ENCODE peak calls at places on chromosomes 12 and 14, in six cellular contexts. One of them, this sample, is unnamed.

GRCh38 chr12:125944446-125944845 is 879.2 kb downstream of the AACS start:
- DNase-seq in mesenchymal stem cell: no peak
- DNase-seq in trophoblast cell: no peak
- DNase-seq in neuronal stem cell: no peak
- DNase-seq in H1: no peak
- DNase-seq in mesendoderm: no peak
- DNase-seq in this sample: no peak

GRCh38 chr14:94129758-94130414 is 482 bp upstream of the IFI27L2 start:
- DNase-seq in neuronal stem cell: peak; percentile 42
- DNase-seq in mesendoderm: peak; percentile 61
- DNase-seq in mesenchymal stem cell: peak; percentile 62
- DNase-seq in trophoblast cell: no peak
- DNase-seq in H1: peak; percentile 48
- DNase-seq in this sample: peak; percentile 34

GRCh38 chr12:52355181-52355580 is 12.1 kb downstream of the KRT85 start:
- DNase-seq in trophoblast cell: peak; percentile 61
- DNase-seq in neuronal stem cell: no peak
- DNase-seq in mesendoderm: no peak
- DNase-seq in mesenchymal stem cell: no peak
- DNase-seq in H1: no peak
- DNase-seq in this sample: no peak

GRCh38 chr12:105481906-105482305 is 151.4 kb downstream of the C12orf75 start:
- DNase-seq in neuronal stem cell: no peak
- DNase-seq in trophoblast cell: no peak
- DNase-seq in mesenchymal stem cell: no peak
- DNase-seq in mesendoderm: no peak
- DNase-seq in H1: no peak
- DNase-seq in this sample: no peak

GRCh38 chr12:5650804-5651461 is 219.0 kb downstream of the NTF3 start:
- DNase-seq in neuronal stem cell: no peak
- DNase-seq in H1: no peak
- DNase-seq in mesenchymal stem cell: no peak
- DNase-seq in trophoblast cell: no peak
- DNase-seq in mesendoderm: no peak
- DNase-seq in this sample: no peak

GRCh38 chr14:29712586-29712985 is 215.1 kb downstream of the PRKD1 start:
- DNase-seq in trophoblast cell: no peak
- DNase-seq in H1: no peak
- DNase-seq in mesenchymal stem cell: no peak
- DNase-seq in mesendoderm: no peak
- DNase-seq in neuronal stem cell: no peak
- DNase-seq in this sample: no peak

GRCh38 chr14:90660865-90661570 is 155.2 kb downstream of the TTC7B start:
- DNase-seq in mesendoderm: no peak
- DNase-seq in neuronal stem cell: no peak
- DNase-seq in trophoblast cell: no peak
- DNase-seq in H1: peak; percentile 56
- DNase-seq in mesenchymal stem cell: no peak
- DNase-seq in this sample: no peak

GRCh38 chr12:82359115-82359478 is 768 bp downstream of the METTL25 start:
- DNase-seq in mesenchymal stem cell: no peak
- DNase-seq in neuronal stem cell: no peak
- DNase-seq in H1: no peak
- DNase-seq in trophoblast cell: no peak
- DNase-seq in mesendoderm: peak; percentile 40
- DNase-seq in this sample: no peak

GRCh38 chr12:18552829-18553228 is 185.0 kb downstream of the PLCZ1 start:
- DNase-seq in trophoblast cell: no peak
- DNase-seq in neuronal stem cell: no peak
- DNase-seq in mesendoderm: no peak
- DNase-seq in mesenchymal stem cell: no peak
- DNase-seq in H1: no peak
- DNase-seq in this sample: no peak

GRCh38 chr12:70543444-70543843 is 93.8 kb downstream of the PTPRB start:
- DNase-seq in H1: no peak
- DNase-seq in mesenchymal stem cell: peak; percentile 95
- DNase-seq in mesendoderm: peak; percentile 46
- DNase-seq in trophoblast cell: no peak
- DNase-seq in neuronal stem cell: no peak
- DNase-seq in this sample: peak; percentile 94

GRCh38 chr14:103161054-103161397 is 37.8 kb downstream of the TNFAIP2 start:
- DNase-seq in mesendoderm: peak; percentile 40
- DNase-seq in mesenchymal stem cell: no peak
- DNase-seq in trophoblast cell: peak; percentile 96
- DNase-seq in neuronal stem cell: no peak
- DNase-seq in H1: no peak
- DNase-seq in this sample: no peak

DNA sequence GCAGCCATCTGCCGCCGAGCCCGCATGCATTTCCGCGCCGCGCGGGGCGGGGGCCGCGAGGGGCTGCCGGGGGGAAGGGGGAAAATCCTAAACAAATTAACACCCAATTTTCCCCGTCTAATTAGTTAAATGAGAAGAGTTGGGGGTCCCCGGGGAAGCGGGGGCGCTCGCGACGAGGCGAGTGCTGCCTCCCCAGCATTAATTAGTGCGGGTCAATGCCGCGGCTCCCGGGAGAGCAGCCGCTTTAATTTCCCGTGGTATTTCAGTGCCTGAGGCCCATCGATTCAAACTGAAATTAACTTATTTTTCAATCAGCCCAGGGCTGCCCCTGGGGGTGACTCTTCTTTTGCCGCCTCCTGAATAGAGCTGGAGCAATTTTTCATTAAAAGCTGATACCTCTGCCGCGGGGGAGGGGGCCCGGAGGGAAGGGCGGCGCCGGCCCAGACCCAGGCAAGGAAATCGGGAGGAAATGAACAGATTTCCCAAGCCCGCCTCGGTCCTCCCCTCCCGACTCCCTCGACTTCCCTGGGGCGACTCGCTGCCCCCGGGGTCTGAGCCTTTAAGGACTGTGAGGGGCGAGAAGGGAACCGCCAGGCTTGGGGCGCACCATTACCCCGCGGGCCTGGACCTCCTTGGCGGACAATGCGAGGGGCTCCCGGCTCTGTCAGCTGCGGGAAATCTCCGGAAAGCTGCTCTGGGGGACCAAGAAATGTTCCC is 18.9 kb downstream of the VSX2 start:
- DNase-seq in trophoblast cell: no peak
- DNase-seq in H1: no peak
- DNase-seq in mesenchymal stem cell: no peak
- DNase-seq in neuronal stem cell: no peak
- DNase-seq in mesendoderm: no peak
- DNase-seq in this sample: no peak
- H3K4me3 ChIP-seq in trophoblast cell: peak overlapping the region; percentile 58
- H3K4me3 ChIP-seq in H1: peak overlapping the region; percentile 35
- H3K4me3 ChIP-seq in mesenchymal stem cell: peak overlapping the region; percentile 57
- H3K4me3 ChIP-seq in neuronal stem cell: peak overlapping the region; percentile 48
- H3K4me3 ChIP-seq in mesendoderm: peak overlapping the region; percentile 23
- H3K4me3 ChIP-seq in this sample: peak overlapping the region; percentile 50

GRCh38 chr12:49706351-49707126 is 666 bp downstream of the FMNL3 start:
- DNase-seq in trophoblast cell: no peak
- DNase-seq in mesenchymal stem cell: peak; percentile 66
- DNase-seq in H1: peak; percentile 70
- DNase-seq in mesendoderm: peak; percentile 72
- DNase-seq in neuronal stem cell: no peak
- DNase-seq in this sample: peak; percentile 47
- H3K18ac ChIP-seq in trophoblast cell: peak overlapping the region; percentile 48
- H3K18ac ChIP-seq in mesenchymal stem cell: peak overlapping the region; percentile 90
- H3K18ac ChIP-seq in H1: no peak overlapping the region
- H3K18ac ChIP-seq in mesendoderm: peak overlapping the region; percentile 93
- H3K18ac ChIP-seq in neuronal stem cell: peak overlapping the region; percentile 92
- H3K18ac ChIP-seq in this sample: peak overlapping the region; percentile 39

DNA sequence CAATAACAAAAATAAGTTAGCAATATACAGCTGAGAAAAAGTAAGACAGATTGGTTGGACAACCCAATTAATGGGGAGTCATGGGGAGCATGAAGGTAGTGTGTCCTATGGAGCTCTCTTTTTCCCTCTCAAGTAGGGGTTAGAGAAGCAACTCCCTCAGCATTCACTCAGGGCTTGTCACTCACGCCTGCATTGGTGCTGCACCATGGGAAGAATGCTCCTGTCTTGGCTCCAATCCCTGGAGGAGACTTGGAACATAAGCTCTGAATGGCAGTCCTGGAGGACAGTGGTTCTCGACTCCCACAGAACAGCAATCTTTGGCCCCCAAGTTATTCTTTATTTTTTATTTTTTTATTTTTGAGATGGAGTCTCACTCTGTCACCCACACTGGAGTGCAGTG is 113.8 kb downstream of the DAAM1 start:
- DNase-seq in H1: no peak
- DNase-seq in mesenchymal stem cell: no peak
- DNase-seq in mesendoderm: no peak
- DNase-seq in trophoblast cell: no peak
- DNase-seq in neuronal stem cell: no peak
- DNase-seq in this sample: no peak
- H3K27ac ChIP-seq in H1: no peak overlapping the region
- H3K27ac ChIP-seq in mesenchymal stem cell: no peak overlapping the region
- H3K27ac ChIP-seq in mesendoderm: no peak overlapping the region
- H3K27ac ChIP-seq in trophoblast cell: no peak overlapping the region
- H3K27ac ChIP-seq in neuronal stem cell: no peak overlapping the region
- H3K27ac ChIP-seq in this sample: no peak overlapping the region

GRCh38 chr14:71554323-71554722 is 377.9 kb upstream of the RGS6 start:
- DNase-seq in mesenchymal stem cell: no peak
- DNase-seq in neuronal stem cell: no peak
- DNase-seq in trophoblast cell: no peak
- DNase-seq in mesendoderm: peak; percentile 34
- DNase-seq in H1: no peak
- DNase-seq in this sample: no peak

GRCh38 chr14:71556730-71557129 is 375.5 kb upstream of the RGS6 start:
- DNase-seq in mesendoderm: no peak
- DNase-seq in H1: no peak
- DNase-seq in mesenchymal stem cell: no peak
- DNase-seq in trophoblast cell: no peak
- DNase-seq in neuronal stem cell: no peak
- DNase-seq in this sample: no peak

GRCh38 chr14:71553779-71554178 is 378.4 kb upstream of the RGS6 start:
- DNase-seq in H1: no peak
- DNase-seq in trophoblast cell: no peak
- DNase-seq in mesendoderm: no peak
- DNase-seq in neuronal stem cell: no peak
- DNase-seq in mesenchymal stem cell: no peak
- DNase-seq in this sample: no peak

GRCh38 chr14:71554959-71555612 is 377.1 kb upstream of the RGS6 start:
- DNase-seq in mesendoderm: no peak
- DNase-seq in H1: no peak
- DNase-seq in mesenchymal stem cell: peak; percentile 11
- DNase-seq in trophoblast cell: no peak
- DNase-seq in neuronal stem cell: no peak
- DNase-seq in this sample: no peak

DNA sequence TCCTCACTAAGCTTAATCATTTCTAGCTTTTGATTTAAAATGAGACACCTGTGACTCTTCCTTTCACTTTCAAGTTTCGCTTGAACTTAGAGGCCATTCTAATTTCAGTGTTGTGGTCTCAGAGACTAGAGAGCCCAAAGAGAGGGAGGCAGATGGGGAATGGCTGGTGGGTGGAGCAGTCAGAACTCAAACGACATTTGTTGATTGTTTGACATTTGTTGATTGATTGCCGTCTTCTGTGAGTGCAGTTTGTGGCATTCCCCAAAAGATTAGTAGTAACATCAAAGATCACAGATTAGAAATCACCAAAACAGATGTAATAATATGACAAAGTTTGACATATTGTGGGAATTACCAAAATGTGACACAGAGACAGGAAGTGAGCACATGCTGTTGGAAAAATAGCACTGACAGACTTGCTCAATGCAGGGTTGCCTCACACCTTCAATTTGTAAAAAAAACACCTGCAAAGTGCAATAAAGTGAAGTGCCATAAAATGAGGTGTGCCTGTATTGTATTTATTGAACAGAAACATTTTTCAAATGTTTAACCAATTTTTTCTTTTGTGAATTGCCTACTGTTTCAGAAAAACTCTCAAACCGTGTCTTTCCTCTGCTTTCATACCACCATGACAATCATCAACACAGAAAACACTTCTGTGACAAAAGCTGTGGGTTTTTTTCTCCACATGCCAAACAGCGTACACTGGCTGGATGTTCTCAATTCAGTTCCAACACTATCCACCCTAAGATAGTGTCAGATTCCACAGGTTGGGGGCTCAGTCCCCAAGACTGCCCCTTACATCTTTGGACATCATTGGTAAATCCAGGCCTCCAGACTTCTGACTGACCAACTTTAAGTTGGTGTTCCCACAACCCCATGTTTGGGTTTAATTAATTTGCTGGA is 376.3 kb upstream of the RGS6 start:
- DNase-seq in mesenchymal stem cell: peak; percentile 49
- DNase-seq in H1: no peak
- DNase-seq in mesendoderm: no peak
- DNase-seq in trophoblast cell: no peak
- DNase-seq in neuronal stem cell: no peak
- DNase-seq in this sample: peak; percentile 43
- H3K4me3 ChIP-seq in mesenchymal stem cell: no peak overlapping the region
- H3K4me3 ChIP-seq in H1: no peak overlapping the region
- H3K4me3 ChIP-seq in mesendoderm: no peak overlapping the region
- H3K4me3 ChIP-seq in trophoblast cell: no peak overlapping the region
- H3K4me3 ChIP-seq in neuronal stem cell: no peak overlapping the region
- H3K4me3 ChIP-seq in this sample: no peak overlapping the region

This sample was measured in IMR-90.